ENCODE peak calls at places on chromosome 21, in seven cellular contexts. P is HCT116, L is H1, B is GM12878, T is K562, K is HepG2, M is Panc1. S is an unnamed sample.

GRCh38 chr21:21383126-21383525 is 384.9 kb downstream of the NCAM2 start:
- DNase-seq in P (no peak), L (no peak), B (no peak), T (no peak), K (no peak), M (no peak), S (no peak)

GRCh38 chr21:34807881-34808568 is 139.2 kb downstream of the CLIC6 start:
- DNase-seq in P (peak), L (no peak), B (no peak), T (no peak), K (no peak), M (peak), S (no peak)

GRCh38 chr21:38937286-38937790 is 131.6 kb downstream of the ETS2 start:
- DNase-seq in P (no peak), L (no peak), B (no peak), T (no peak), K (no peak), M (no peak), S (no peak)

GRCh38 chr21:22355949-22356348 is 1357.7 kb downstream of the NCAM2 start:
- DNase-seq in P (no peak), L (no peak), B (no peak), T (no peak), K (no peak), M (no peak), S (no peak)

GRCh38 chr21:38806153-38806941 is 618 bp downstream of the ETS2 start:
- DNase-seq in P (no peak), L (peak), B (no peak), T (no peak), K (no peak), M (no peak), S (peak)

GRCh38 chr21:28229811-28230210 is 762.9 kb downstream of the LTN1 start:
- DNase-seq in P (no peak), L (no peak), B (no peak), T (no peak), K (no peak), M (no peak), S (no peak)

GRCh38 chr21:28334407-28334806 is 658.3 kb downstream of the LTN1 start:
- DNase-seq in P (no peak), L (no peak), B (no peak), T (no peak), K (no peak), M (no peak), S (no peak)

GRCh38 chr21:39647476-39647875 is 34.7 kb downstream of the B3GALT5 start:
- DNase-seq in P (no peak), L (no peak), B (no peak), T (no peak), K (no peak), M (no peak), S (no peak)

GRCh38 chr21:29017639-29018237 is 1.4 kb downstream of the RWDD2B start:
- DNase-seq in P (no peak), L (no peak), B (no peak), T (no peak), K (no peak), M (no peak), S (no peak)

DNA sequence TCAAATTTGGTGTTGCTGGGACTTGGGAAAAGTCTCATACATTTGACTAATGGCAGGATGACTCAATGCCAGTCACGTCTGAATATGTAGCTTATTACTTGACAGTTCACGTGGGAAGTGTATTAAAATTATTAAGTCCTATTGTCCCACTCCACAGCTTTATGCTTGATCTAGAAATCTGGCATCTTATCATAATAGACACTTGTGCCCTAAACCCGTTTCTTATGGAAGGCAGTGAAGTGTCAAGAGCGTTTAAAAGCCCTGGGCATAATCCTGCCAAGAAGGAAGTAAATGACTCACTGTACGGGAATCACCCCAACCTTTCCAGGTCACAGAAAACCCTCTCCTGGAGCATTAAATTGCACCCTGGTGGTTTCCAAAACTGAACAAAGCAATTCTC is 207.4 kb downstream of the APP start:
- DNase-seq in P (peak), L (no peak), B (no peak), T (no peak), K (no peak), M (peak), S (no peak)
- TF ChIP-seq SIN3A in P (no peak), L (no peak), B (no peak), T (no peak), K (no peak), M (no peak), S (no peak)

GRCh38 chr21:43957629-43958362 is 54.3 kb upstream of the TRAPPC10 start:
- DNase-seq in P (no peak), L (no peak), B (peak), T (no peak), K (no peak), M (no peak), S (no peak)
- TF ChIP-seq SIN3A in P (no peak), L (no peak), B (no peak), T (no peak), K (no peak), M (no peak), S (no peak)

DNA sequence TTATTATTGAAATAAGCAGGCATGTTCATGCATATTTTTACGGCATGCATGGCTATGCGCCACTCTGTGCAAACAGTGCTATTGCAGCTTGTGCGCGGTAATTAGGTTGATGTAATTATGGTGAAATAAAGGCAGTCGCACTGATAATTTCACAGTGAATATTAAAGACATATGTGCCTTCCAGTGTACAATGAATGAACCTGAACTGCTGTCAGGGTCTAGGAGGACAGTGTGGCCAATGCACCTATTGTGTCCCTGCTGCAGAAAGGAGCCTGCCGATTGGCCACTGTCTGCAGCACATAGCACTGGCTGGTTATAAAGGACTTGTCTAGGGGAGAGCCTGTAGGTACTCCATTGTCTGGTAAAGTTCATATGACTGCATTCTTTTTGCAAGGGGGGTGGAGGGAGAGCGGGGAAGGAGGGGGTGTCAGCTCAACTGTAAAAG is 340.4 kb downstream of the USP25 start:
- DNase-seq in P (no peak), L (no peak), B (no peak), T (no peak), K (no peak), M (no peak), S (peak)
- TF ChIP-seq SIN3A in P (no peak), L (no peak), B (no peak), T (no peak), K (no peak), M (no peak), S (no peak)

DNA sequence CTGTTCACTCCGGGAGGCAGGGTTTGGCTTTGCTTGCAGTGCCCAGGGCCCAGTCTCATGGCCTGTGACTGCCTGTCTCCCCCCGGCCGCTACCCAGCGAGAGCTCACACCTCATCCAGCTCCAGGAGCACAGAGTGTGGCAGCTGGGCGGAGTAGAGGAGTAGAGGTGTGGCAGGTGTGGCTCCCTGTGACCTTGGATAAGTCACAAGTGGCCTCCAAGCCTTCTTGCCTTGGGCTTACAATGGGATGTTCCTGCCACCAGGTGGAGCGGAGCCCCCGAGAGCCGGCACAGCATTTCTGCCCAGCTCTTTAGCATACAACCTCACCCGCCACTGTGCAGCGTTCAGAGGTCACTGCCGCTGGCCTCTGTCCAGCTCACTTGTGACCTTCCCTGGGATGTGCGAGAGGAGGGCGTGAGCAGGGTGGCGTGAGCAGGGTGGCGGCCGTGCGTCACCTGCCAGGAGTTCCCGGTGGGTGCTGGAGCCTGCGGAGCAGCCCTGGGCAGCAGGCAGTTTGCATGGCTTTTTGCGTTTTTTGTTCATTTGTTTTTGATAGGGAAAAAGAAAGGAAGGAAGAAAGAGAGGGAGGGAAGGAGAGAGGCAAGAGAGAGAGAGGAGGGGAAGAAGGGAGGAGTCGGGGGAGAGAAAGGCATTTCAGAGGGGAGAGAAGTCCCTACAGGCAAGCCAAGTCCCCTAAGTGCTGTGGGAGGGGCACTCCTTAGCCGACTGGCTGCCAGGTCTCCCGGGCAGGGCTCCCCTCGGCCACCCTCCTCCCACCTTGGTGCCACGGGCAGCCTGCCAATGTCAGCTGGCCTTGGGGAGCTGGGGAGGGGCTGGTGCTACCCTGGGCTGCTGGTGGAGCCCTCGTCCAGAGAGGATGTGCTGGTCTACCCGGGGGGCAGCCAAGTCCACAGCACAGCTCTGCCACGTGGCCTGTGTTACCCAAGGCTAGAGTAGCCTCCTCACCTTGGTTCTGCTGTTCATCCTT is 42.6 kb downstream of the CRYAA start:
- DNase-seq in P (peak), L (no peak), B (no peak), T (no peak), K (peak), M (no peak), S (peak)
- TF ChIP-seq SIN3A in P (no peak), L (no peak), B (no peak), T (no peak), K (peak), M (no peak), S (no peak)

DNA sequence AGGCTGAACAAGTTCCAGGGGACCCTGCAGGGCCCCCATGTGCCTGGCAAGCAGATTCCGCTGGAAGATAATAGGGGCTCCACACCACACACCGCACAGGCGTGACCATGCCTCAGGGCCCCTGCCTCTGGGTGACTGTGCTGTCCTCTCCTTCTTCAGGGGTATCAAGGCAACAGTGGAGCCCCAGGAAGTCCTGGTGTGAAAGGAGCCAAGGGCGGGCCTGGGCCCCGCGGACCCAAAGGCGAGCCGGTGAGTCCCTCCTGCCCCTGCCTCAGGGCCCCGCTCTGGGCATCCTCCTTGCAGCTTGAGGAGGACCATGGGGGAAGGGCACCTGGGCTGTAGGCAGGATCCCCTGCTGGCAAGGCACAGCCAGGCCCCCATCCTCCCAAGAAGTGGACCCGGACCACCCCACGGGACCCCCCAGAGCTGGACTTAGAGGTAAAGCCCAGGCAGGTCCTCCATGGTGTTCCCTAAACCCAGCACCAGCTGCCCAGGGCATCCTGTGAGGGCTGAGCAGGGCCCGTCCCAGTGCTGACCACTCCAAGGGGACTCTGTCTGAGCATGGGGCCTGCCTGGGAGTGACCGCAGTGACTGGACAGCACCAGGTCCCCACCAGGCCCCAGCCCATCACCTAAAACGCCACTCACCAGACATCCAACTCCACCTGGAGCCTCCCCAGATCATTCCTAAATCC is 21.1 kb downstream of the COL6A2 start:
- DNase-seq in P (no peak), L (peak), B (no peak), T (no peak), K (no peak), M (no peak), S (peak)
- TF ChIP-seq SIN3A in P (no peak), L (no peak), B (no peak), T (no peak), K (no peak), M (no peak), S (no peak)

DNA sequence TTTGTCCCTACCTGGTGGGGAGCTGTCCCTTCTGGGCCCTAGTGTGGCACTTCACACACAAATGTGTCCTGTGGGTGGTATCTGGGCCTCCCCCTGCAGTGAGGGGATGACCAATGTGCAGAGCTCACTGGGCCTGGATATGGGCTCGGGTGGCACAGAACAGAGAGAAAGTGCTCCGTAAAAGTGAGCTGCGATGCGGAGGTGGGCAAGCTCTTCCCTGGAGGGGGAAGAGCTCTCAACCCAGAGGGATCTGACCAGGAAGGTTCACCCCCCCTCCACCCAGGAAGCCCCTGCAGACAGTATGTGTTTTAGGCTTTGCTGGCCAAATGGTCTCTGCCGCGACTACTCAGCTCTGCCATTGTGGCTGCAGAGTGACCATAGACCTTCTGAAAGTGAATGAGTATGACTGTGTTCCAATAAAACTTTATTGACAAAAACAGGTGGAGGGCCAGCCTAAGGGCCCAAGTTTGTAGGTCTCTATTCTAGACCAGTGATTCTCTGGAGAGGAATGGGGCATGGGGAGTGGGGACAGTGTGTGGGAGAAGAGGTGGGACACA is 8.6 kb upstream of the ITGB2 start:
- DNase-seq in P (no peak), L (no peak), B (no peak), T (no peak), K (no peak), M (no peak), S (no peak)
- TF ChIP-seq SIN3A in P (no peak), L (no peak), B (no peak), T (no peak), K (no peak), M (no peak), S (no peak)

GRCh38 chr21:31983120-31983519 is 110.3 kb downstream of the HUNK start:
- DNase-seq in P (no peak), L (no peak), B (no peak), T (no peak), K (peak), M (no peak), S (no peak)
- TF ChIP-seq SIN3A in P (no peak), L (no peak), B (no peak), T (no peak), K (no peak), M (no peak), S (no peak)

DNA sequence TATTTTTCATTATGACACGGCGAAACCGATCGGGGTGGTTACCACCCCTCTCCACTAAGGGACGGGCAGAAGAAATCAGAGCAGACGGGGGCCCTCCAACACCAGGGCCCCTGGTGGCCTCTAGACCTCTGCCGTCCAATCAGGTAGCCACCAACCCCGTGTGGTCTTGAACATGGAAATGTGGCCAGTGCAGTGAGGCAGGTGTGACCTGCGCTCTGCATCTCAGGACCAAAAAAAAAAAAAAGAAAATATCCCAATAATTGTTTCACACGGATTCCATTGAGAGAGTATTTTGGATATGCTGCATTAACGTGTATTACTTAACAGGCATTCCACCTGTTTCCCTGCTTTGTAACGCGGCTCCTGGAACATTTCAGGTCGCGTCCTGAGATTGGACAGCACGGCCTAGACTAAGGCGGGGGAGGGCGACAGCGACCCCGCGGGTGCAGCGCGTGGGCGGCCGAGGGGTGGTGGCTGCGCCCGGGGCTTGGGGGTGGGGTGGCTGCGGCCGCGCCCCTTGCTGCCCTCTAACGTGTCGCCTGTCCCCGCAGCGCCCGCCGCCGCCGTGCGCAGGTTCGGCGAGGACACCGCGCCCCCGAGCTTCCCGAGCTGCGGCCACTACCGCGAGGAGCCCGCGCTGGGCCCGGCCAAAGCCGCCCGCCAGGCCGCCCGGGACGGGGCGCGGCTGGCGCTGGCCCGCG is 48.3 kb downstream of the SIM2 start:
- DNase-seq in P (no peak), L (no peak), B (no peak), T (peak), K (no peak), M (no peak), S (no peak)
- TF ChIP-seq SIN3A in P (no peak), L (no peak), B (no peak), T (no peak), K (no peak), M (no peak), S (no peak)

DNA sequence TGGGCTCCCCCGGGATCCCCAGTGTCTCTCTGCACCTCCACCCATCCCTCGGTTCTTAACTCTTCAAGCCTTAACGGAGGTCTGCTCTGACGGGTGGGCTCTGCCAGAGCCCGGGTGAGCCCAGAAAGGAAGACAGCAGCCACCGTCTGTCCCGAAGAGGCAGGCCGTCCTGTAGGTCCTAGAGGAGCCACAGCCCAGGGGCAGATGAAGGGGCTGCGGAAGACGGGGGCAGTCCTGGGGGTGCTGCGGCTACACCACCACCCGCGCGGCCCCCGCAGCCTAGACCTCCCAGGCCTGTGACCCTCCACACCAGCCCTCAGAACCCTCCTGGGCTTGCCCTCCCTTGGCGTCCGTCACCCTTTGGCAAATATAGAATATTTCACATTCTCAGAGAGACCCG is 71.0 kb downstream of the UMODL1 start:
- DNase-seq in P (no peak), L (no peak), B (no peak), T (no peak), K (no peak), M (no peak), S (no peak)
- TF ChIP-seq SIN3A in P (no peak), L (no peak), B (no peak), T (no peak), K (no peak), M (no peak), S (no peak)

DNA sequence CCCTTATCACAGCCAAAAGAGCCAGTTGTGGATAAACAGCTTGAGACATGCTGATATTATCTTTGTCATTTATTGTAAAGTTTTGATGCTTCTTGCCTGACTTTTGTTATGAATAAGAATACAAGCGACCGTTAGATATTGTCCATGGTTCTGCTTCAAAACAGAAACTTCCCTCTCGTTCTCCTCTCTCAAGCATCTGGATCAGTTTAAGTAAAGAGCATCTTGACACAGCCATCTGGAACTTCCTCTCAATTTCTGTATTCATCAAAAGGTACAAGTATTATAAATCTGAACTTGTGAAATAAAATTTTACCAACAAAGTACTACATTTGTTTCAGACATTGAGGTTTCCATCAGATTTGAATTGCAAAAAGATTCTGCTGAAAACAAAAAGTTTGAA is 36.3 kb upstream of the CLDN14 start:
- DNase-seq in P (no peak), L (no peak), B (no peak), T (no peak), K (no peak), M (no peak), S (no peak)
- TF ChIP-seq SIN3A in P (no peak), L (no peak), B (no peak), T (no peak), K (no peak), M (no peak), S (no peak)